ENCODE peak calls at places on chromosome 14, in five cellular contexts. Q is breast epithelium; Z is naive thymus-derived CD4-positive, alpha-beta T cell; X is astrocyte; S is cardiac muscle cell. T is an unnamed sample.
A peak's percentile ranks its signal among the peaks of the same experiment; 100 is the strongest.

GRCh38 chr14:22995889-22996611 is 13.7 kb upstream of the AJUBA start:
- DNase-seq in Q (no peak), Z (no peak), X (no peak), S (no peak), T (no peak)

GRCh38 chr14:68879841-68880575 is 87.1 kb upstream of the ZFP36L1 start:
- DNase-seq in Q (no peak), Z (no peak), X (no peak), S (no peak), T (no peak)

GRCh38 chr14:69715725-69716482 is 51.0 kb upstream of the SRSF5 start:
- DNase-seq in Q (peak; percentile 69), Z (no peak), X (peak; percentile 75), S (peak; percentile 97), T (no peak)

GRCh38 chr14:54568821-54569591 is 2.1 kb downstream of the SAMD4A start:
- DNase-seq in Q (no peak), Z (no peak), X (peak; percentile 33), S (peak; percentile 36), T (no peak)

GRCh38 chr14:76133103-76133502 is 18.6 kb upstream of the GPATCH2L start:
- DNase-seq in Q (no peak), Z (no peak), X (no peak), S (peak; percentile 54), T (no peak)

GRCh38 chr14:71731096-71731495 is 201.1 kb upstream of the RGS6 start:
- DNase-seq in Q (no peak), Z (no peak), X (no peak), S (no peak), T (no peak)

GRCh38 chr14:30982583-30982982 is 42.9 kb upstream of the AP4S1 start:
- DNase-seq in Q (no peak), Z (no peak), X (no peak), S (no peak), T (no peak)

GRCh38 chr14:102316048-102316745 is 3.3 kb upstream of the ZNF839 start:
- DNase-seq in Q (no peak), Z (no peak), X (peak; percentile 78), S (peak; percentile 83), T (no peak)

GRCh38 chr14:50260511-50260910 is 29.1 kb upstream of the SOS2 start:
- DNase-seq in Q (no peak), Z (peak; percentile 39), X (peak; percentile 15), S (peak; percentile 68), T (no peak)

GRCh38 chr14:34425095-34425851 is 36.8 kb downstream of the SPTSSA start:
- DNase-seq in Q (no peak), Z (no peak), X (no peak), S (no peak), T (no peak)

GRCh38 chr14:85296466-85297210 is 233.3 kb upstream of the FLRT2 start:
- DNase-seq in Q (no peak), Z (no peak), X (peak; percentile 61), S (peak; percentile 79), T (no peak)

GRCh38 chr14:59484611-59485174 is 376 bp downstream of the JKAMP start:
- DNase-seq in Q (no peak), Z (no peak), X (peak; percentile 32), S (no peak), T (no peak)

GRCh38 chr14:68784298-68784910 is 8.5 kb downstream of the ZFP36L1 start:
- DNase-seq in Q (no peak), Z (no peak), X (no peak), S (no peak), T (no peak)

GRCh38 chr14:68569546-68569908 is 223.3 kb downstream of the ZFP36L1 start:
- DNase-seq in Q (no peak), Z (no peak), X (no peak), S (no peak), T (no peak)

GRCh38 chr14:104986487-104987164 is 1.0 kb downstream of the CLBA1 start:
- DNase-seq in Q (no peak), Z (no peak), X (no peak), S (no peak), T (no peak)
- H3K27ac ChIP-seq in Q (peak overlapping the region; percentile 81), Z (peak overlapping the region; percentile 72), X (no peak overlapping the region), S (no peak overlapping the region), T (no peak overlapping the region)

GRCh38 chr14:104138891-104139459 is 588 bp downstream of the KIF26A start:
- DNase-seq in Q (no peak), Z (no peak), X (no peak), S (no peak), T (no peak)
- H3K4me3 ChIP-seq in Q (peak overlapping the region; percentile 40), Z (no peak overlapping the region), X (no peak overlapping the region), S (peak overlapping the region; percentile 75), T (peak overlapping the region; percentile 56)

GRCh38 chr14:96945721-96946120 is 148.5 kb downstream of the VRK1 start:
- DNase-seq in Q (no peak), Z (no peak), X (no peak), S (no peak), T (no peak)
- H3K4me1 ChIP-seq in Q (no peaks in the 10 kb centered on the region), Z (peaks cover 5% of the 10 kb centered on the region), X (no peaks in the 10 kb centered on the region), S (no peaks in the 10 kb centered on the region), T (no peaks in the 10 kb centered on the region)

DNA sequence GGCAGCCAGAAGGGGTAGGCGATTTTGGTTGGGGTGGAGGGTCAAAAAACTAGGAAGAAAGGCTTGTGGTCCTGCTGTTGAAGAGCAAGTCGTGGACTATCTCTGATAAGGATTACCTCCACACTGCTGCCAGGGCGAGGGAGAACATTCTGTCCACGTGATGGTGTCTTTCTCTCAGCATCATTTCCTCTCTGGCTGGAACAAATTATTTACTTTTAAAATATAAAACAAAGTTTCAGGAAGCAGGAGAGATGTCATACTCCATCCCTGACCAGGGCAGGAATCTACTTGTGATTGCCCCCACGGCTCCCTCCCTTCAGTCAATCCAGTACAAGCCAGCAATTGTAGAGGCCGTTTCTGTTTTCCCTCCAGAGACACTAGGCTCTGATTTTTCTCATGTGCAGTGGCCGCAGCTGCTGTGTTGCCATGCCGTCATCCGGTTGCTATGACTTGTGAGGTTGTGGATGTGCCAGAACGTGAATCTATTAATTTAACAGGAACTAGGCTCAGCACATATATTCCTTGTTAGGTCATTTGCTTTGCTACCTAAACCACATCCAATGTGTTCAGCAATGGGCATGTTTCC is 61.5 kb upstream of the PTGR2 start:
- DNase-seq in Q (no peak), Z (no peak), X (peak; percentile 99), S (peak; percentile 95), T (no peak)
- H3K27ac ChIP-seq in Q (peak overlapping the region; percentile 97), Z (no peak overlapping the region), X (peak overlapping the region; percentile 98), S (no peak overlapping the region), T (peak overlapping the region; percentile 95)

GRCh38 chr14:73238262-73238852 is 1.1 kb downstream of the PAPLN start:
- DNase-seq in Q (no peak), Z (no peak), X (peak; percentile 84), S (peak; percentile 89), T (no peak)
- H3K4me3 ChIP-seq in Q (peak overlapping the region; percentile 53), Z (no peak overlapping the region), X (peak overlapping the region; percentile 56), S (peak overlapping the region; percentile 27), T (peak overlapping the region; percentile 49)

GRCh38 chr14:100440207-100440631 is 117.1 kb downstream of the SLC25A47 start:
- DNase-seq in Q (peak; percentile 74), Z (peak; percentile 36), X (peak; percentile 80), S (peak; percentile 73), T (no peak)
- H3K4me1 ChIP-seq in Q (no peaks in the 10 kb centered on the region), Z (no peaks in the 10 kb centered on the region), X (peaks cover 47% of the 10 kb centered on the region), S (peaks cover 6% of the 10 kb centered on the region), T (peaks cover 13% of the 10 kb centered on the region)

GRCh38 chr14:79515158-79515557 is 696.1 kb downstream of the DIO2 start:
- DNase-seq in Q (no peak), Z (no peak), X (no peak), S (no peak), T (no peak)
- H3K27ac ChIP-seq in Q (no peak overlapping the region), Z (no peak overlapping the region), X (peak overlapping the region; percentile 82), S (no peak overlapping the region), T (no peak overlapping the region)

DNA sequence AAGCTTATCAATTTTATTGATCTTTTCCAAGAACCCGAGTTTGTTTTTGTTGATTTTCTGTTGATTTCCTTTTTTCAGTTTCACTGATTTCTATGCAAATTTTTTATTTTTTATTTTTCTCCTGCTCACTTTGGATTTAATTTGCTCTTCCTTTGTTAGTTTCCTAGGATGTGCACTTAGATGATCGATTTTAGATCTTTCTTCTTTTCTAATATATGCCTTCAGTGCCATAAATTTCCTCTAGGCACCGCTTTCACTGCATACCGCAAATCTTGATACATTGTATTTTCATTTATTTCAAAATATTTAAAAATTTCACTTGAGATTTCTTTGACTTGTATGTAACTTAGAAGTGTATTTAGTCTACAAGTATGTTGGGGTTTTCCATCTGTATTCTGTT is 9.5 kb downstream of the TOGARAM1 start:
- DNase-seq in Q (no peak), Z (no peak), X (no peak), S (no peak), T (no peak)
- H3K4me3 ChIP-seq in Q (no peak overlapping the region), Z (no peak overlapping the region), X (no peak overlapping the region), S (no peak overlapping the region), T (no peak overlapping the region)

GRCh38 chr14:61551419-61551818 is 143.9 kb upstream of the HIF1A start:
- DNase-seq in Q (no peak), Z (no peak), X (no peak), S (no peak), T (no peak)
- H3K4me1 ChIP-seq in Q (no peaks in the 10 kb centered on the region), Z (peaks cover 12% of the 10 kb centered on the region), X (peaks cover 46% of the 10 kb centered on the region), S (peaks cover under 1% of the 10 kb centered on the region), T (peaks cover 68% of the 10 kb centered on the region)

T was measured in esophagus squamous epithelium.